ENCODE peak calls at places on chromosomes 11 and 22, in ten cellular contexts. One of them, this sample, is unnamed.

GRCh38 chr22:30882974-30883533 is 85.5 kb downstream of the MORC2 start:
- DNase-seq in Peyer's patch: no peak
- DNase-seq in WERI-Rb-1: no peak
- DNase-seq in HepG2: no peak
- DNase-seq in colonic mucosa: no peak
- DNase-seq in fibroblast of villous mesenchyme: no peak
- DNase-seq in neuronal stem cell: no peak
- DNase-seq in hepatocyte: no peak
- DNase-seq in GM12865: no peak
- DNase-seq in GM06990: no peak
- DNase-seq in this sample: no peak

GRCh38 chr11:74417379-74417804 is 19.2 kb upstream of the PGM2L1 start:
- DNase-seq in fibroblast of villous mesenchyme: peak; percentile 55
- DNase-seq in colonic mucosa: no peak
- DNase-seq in neuronal stem cell: no peak
- DNase-seq in GM12865: no peak
- DNase-seq in HepG2: no peak
- DNase-seq in GM06990: no peak
- DNase-seq in hepatocyte: peak; percentile 19
- DNase-seq in Peyer's patch: no peak
- DNase-seq in WERI-Rb-1: no peak
- DNase-seq in this sample: no peak

GRCh38 chr11:19931141-19931767 is 218.6 kb downstream of the NAV2 start:
- DNase-seq in HepG2: no peak
- DNase-seq in neuronal stem cell: no peak
- DNase-seq in fibroblast of villous mesenchyme: peak; percentile 83
- DNase-seq in WERI-Rb-1: no peak
- DNase-seq in Peyer's patch: no peak
- DNase-seq in hepatocyte: peak; percentile 74
- DNase-seq in colonic mucosa: no peak
- DNase-seq in GM12865: no peak
- DNase-seq in GM06990: no peak
- DNase-seq in this sample: no peak

GRCh38 chr11:8794677-8795103 is 112.1 kb downstream of the RPL27A start:
- DNase-seq in neuronal stem cell: no peak
- DNase-seq in HepG2: peak; percentile 93
- DNase-seq in GM06990: no peak
- DNase-seq in Peyer's patch: peak; percentile 64
- DNase-seq in WERI-Rb-1: peak; percentile 24
- DNase-seq in hepatocyte: peak; percentile 75
- DNase-seq in fibroblast of villous mesenchyme: no peak
- DNase-seq in GM12865: no peak
- DNase-seq in colonic mucosa: peak; percentile 74
- DNase-seq in this sample: peak; percentile 40

GRCh38 chr11:12628322-12628721 is 45.9 kb upstream of the TEAD1 start:
- DNase-seq in hepatocyte: no peak
- DNase-seq in neuronal stem cell: no peak
- DNase-seq in WERI-Rb-1: no peak
- DNase-seq in GM06990: no peak
- DNase-seq in Peyer's patch: no peak
- DNase-seq in fibroblast of villous mesenchyme: no peak
- DNase-seq in HepG2: no peak
- DNase-seq in GM12865: no peak
- DNase-seq in colonic mucosa: no peak
- DNase-seq in this sample: no peak

GRCh38 chr11:74253361-74253760 is 58.1 kb downstream of the P4HA3 start:
- DNase-seq in GM06990: no peak
- DNase-seq in colonic mucosa: no peak
- DNase-seq in hepatocyte: no peak
- DNase-seq in neuronal stem cell: no peak
- DNase-seq in WERI-Rb-1: no peak
- DNase-seq in HepG2: no peak
- DNase-seq in GM12865: no peak
- DNase-seq in Peyer's patch: no peak
- DNase-seq in fibroblast of villous mesenchyme: no peak
- DNase-seq in this sample: no peak

GRCh38 chr11:47980093-47980906 is at the start of gene PTPRJ:
- DNase-seq in hepatocyte: peak; percentile 86
- DNase-seq in colonic mucosa: peak; percentile 71
- DNase-seq in GM06990: peak; percentile 67
- DNase-seq in fibroblast of villous mesenchyme: peak; percentile 57
- DNase-seq in WERI-Rb-1: peak; percentile 36
- DNase-seq in HepG2: no peak
- DNase-seq in GM12865: peak; percentile 49
- DNase-seq in neuronal stem cell: peak; percentile 74
- DNase-seq in Peyer's patch: peak; percentile 79
- DNase-seq in this sample: peak; percentile 37

GRCh38 chr22:48004038-48004437 is 1241.6 kb downstream of the TBC1D22A start:
- DNase-seq in fibroblast of villous mesenchyme: no peak
- DNase-seq in neuronal stem cell: no peak
- DNase-seq in hepatocyte: no peak
- DNase-seq in WERI-Rb-1: no peak
- DNase-seq in Peyer's patch: no peak
- DNase-seq in colonic mucosa: no peak
- DNase-seq in HepG2: no peak
- DNase-seq in GM06990: no peak
- DNase-seq in GM12865: no peak
- DNase-seq in this sample: no peak

GRCh38 chr11:19768197-19768596 is 55.6 kb downstream of the NAV2 start:
- DNase-seq in GM12865: no peak
- DNase-seq in GM06990: no peak
- DNase-seq in Peyer's patch: no peak
- DNase-seq in fibroblast of villous mesenchyme: no peak
- DNase-seq in WERI-Rb-1: no peak
- DNase-seq in neuronal stem cell: no peak
- DNase-seq in colonic mucosa: no peak
- DNase-seq in HepG2: no peak
- DNase-seq in hepatocyte: no peak
- DNase-seq in this sample: no peak

GRCh38 chr11:67117176-67117575 is 1.9 kb upstream of the KDM2A start:
- DNase-seq in GM06990: no peak
- DNase-seq in Peyer's patch: no peak
- DNase-seq in HepG2: no peak
- DNase-seq in colonic mucosa: no peak
- DNase-seq in fibroblast of villous mesenchyme: peak; percentile 13
- DNase-seq in GM12865: no peak
- DNase-seq in hepatocyte: no peak
- DNase-seq in WERI-Rb-1: no peak
- DNase-seq in neuronal stem cell: no peak
- DNase-seq in this sample: no peak

GRCh38 chr11:67118801-67119576 is at the start of gene KDM2A:
- DNase-seq in neuronal stem cell: peak; percentile 99
- DNase-seq in colonic mucosa: peak; percentile 99
- DNase-seq in GM06990: peak; percentile 100
- DNase-seq in WERI-Rb-1: peak; percentile 99
- DNase-seq in GM12865: peak; percentile 100
- DNase-seq in HepG2: peak; percentile 93
- DNase-seq in hepatocyte: peak; percentile 100
- DNase-seq in Peyer's patch: peak; percentile 99
- DNase-seq in fibroblast of villous mesenchyme: peak; percentile 99
- DNase-seq in this sample: peak; percentile 100

GRCh38 chr11:67117667-67118058 is 1.4 kb upstream of the KDM2A start:
- DNase-seq in colonic mucosa: peak; percentile 38
- DNase-seq in fibroblast of villous mesenchyme: peak; percentile 20
- DNase-seq in Peyer's patch: peak; percentile 57
- DNase-seq in hepatocyte: peak; percentile 61
- DNase-seq in GM06990: peak; percentile 51
- DNase-seq in HepG2: no peak
- DNase-seq in neuronal stem cell: no peak
- DNase-seq in GM12865: peak; percentile 61
- DNase-seq in WERI-Rb-1: peak; percentile 43
- DNase-seq in this sample: peak; percentile 22

GRCh38 chr11:67119577-67120391 is 721 bp downstream of the KDM2A start:
- DNase-seq in Peyer's patch: peak; percentile 56
- DNase-seq in colonic mucosa: peak; percentile 61
- DNase-seq in hepatocyte: peak; percentile 67
- DNase-seq in GM12865: peak; percentile 42
- DNase-seq in HepG2: no peak
- DNase-seq in fibroblast of villous mesenchyme: peak; percentile 21
- DNase-seq in neuronal stem cell: peak; percentile 11
- DNase-seq in WERI-Rb-1: no peak
- DNase-seq in GM06990: peak; percentile 44
- DNase-seq in this sample: peak; percentile 49

DNA sequence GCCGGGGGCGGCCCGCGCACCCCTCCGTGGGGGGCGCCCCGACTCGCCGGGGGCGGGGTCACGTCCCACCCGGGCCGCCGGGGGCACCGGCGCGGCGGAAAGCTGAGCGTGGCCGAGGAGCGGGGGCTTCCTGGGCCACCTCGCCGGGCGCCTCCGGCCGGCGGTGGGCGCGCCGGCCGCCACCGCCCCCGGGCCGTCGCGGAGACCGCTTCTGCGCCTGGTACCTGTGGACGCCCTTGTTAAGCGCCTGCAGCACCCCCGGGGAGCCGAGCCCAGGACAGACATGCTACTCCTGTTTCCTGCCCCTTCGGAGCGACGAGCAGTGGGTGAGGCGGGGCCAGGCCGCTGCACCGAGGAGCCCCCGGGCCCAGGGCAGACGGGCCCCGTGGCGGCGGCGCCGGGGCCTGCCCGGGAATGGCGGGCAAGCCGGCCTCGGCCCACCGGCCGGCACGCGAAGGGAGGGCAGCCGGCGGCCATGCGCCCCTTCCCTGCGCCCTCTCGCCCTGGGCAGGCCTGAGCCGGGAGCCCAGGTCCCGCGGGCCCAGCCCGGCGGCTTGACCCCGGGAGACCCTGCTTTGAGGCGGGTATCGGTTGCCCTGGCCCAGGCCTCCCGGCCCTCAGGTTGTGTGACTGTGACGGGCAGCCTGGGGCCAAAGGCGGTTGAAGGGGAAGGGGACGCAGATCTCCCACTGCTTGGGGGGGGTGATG is 850 bp upstream of the KDM2A start:
- DNase-seq in WERI-Rb-1: peak; percentile 60
- DNase-seq in colonic mucosa: peak; percentile 46
- DNase-seq in GM12865: peak; percentile 70
- DNase-seq in Peyer's patch: no peak
- DNase-seq in hepatocyte: peak; percentile 65
- DNase-seq in neuronal stem cell: no peak
- DNase-seq in GM06990: peak; percentile 70
- DNase-seq in HepG2: no peak
- DNase-seq in fibroblast of villous mesenchyme: peak; percentile 17
- DNase-seq in this sample: peak; percentile 61
- H3K4me3 ChIP-seq in WERI-Rb-1: peak overlapping the region; percentile 45
- H3K4me3 ChIP-seq in colonic mucosa: peak overlapping the region; percentile 72
- H3K4me3 ChIP-seq in GM12865: peak overlapping the region; percentile 82
- H3K4me3 ChIP-seq in Peyer's patch: peak overlapping the region; percentile 98
- H3K4me3 ChIP-seq in hepatocyte: peak overlapping the region; percentile 28
- H3K4me3 ChIP-seq in neuronal stem cell: peak overlapping the region; percentile 81
- H3K4me3 ChIP-seq in GM06990: peak overlapping the region; percentile 56
- H3K4me3 ChIP-seq in HepG2: peak overlapping the region; percentile 39
- H3K4me3 ChIP-seq in fibroblast of villous mesenchyme: peak overlapping the region; percentile 40
- H3K4me3 ChIP-seq in this sample: no peak overlapping the region

GRCh38 chr22:39242389-39242808 is 2.4 kb downstream of the PDGFB start:
- DNase-seq in Peyer's patch: no peak
- DNase-seq in neuronal stem cell: no peak
- DNase-seq in WERI-Rb-1: no peak
- DNase-seq in hepatocyte: no peak
- DNase-seq in GM06990: no peak
- DNase-seq in fibroblast of villous mesenchyme: no peak
- DNase-seq in HepG2: no peak
- DNase-seq in GM12865: no peak
- DNase-seq in colonic mucosa: no peak
- DNase-seq in this sample: no peak
- H3K4me3 ChIP-seq in Peyer's patch: peak overlapping the region; percentile 56
- H3K4me3 ChIP-seq in neuronal stem cell: peak overlapping the region; percentile 83
- H3K4me3 ChIP-seq in WERI-Rb-1: peak overlapping the region; percentile 52
- H3K4me3 ChIP-seq in hepatocyte: peak overlapping the region; percentile 34
- H3K4me3 ChIP-seq in GM06990: no peak overlapping the region
- H3K4me3 ChIP-seq in fibroblast of villous mesenchyme: peak overlapping the region; percentile 63
- H3K4me3 ChIP-seq in HepG2: peak overlapping the region; percentile 75
- H3K4me3 ChIP-seq in GM12865: no peak overlapping the region
- H3K4me3 ChIP-seq in colonic mucosa: peak overlapping the region; percentile 32
- H3K4me3 ChIP-seq in this sample: peak overlapping the region; percentile 52

DNA sequence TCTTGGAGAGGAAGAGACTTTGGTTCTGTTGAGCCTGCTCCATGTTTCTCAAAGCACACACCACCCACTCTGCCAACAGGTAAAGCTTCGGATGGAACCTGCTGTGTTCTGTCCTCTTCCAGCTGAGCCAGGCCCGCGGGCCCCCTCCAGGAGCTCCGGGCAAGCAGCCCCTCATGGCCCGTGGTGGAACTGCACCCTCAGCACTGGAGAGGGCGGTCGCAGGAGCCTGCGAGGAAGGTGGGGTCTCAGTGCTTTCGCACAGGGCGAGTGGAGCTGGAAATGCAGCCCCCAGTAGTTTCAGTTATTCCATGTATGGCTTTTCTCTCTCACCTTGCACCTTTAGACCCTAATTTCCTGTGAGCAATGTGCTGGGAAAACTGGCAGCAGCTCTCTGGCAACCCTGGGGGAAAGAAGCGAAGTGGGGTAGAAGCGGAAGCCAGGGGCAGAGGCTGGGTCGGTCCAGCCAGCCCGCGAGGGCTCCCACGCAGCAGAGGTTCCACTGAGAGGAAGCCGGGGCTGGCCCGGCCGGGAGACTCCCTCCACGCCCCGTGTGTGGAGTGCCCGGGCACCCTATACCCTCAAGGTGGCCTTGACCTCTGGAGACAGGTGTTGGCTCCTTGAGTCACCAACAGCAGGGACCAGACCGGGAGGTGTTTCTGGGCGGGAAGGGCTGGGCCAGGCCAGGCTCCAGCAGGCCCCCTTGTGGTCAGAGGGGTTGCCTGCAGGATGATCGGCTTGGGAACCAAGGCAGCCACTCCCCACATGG is 119.9 kb upstream of the TMEM45B start:
- DNase-seq in GM12865: peak; percentile 43
- DNase-seq in colonic mucosa: peak; percentile 83
- DNase-seq in GM06990: peak; percentile 20
- DNase-seq in Peyer's patch: peak; percentile 87
- DNase-seq in hepatocyte: peak; percentile 82
- DNase-seq in HepG2: peak; percentile 46
- DNase-seq in fibroblast of villous mesenchyme: peak; percentile 18
- DNase-seq in neuronal stem cell: peak; percentile 60
- DNase-seq in WERI-Rb-1: peak; percentile 75
- DNase-seq in this sample: peak; percentile 56
- H3K4me3 ChIP-seq in GM12865: no peak overlapping the region
- H3K4me3 ChIP-seq in colonic mucosa: peak overlapping the region; percentile 37
- H3K4me3 ChIP-seq in GM06990: no peak overlapping the region
- H3K4me3 ChIP-seq in Peyer's patch: peak overlapping the region; percentile 47
- H3K4me3 ChIP-seq in hepatocyte: peak overlapping the region; percentile 52
- H3K4me3 ChIP-seq in HepG2: peak overlapping the region; percentile 11
- H3K4me3 ChIP-seq in fibroblast of villous mesenchyme: peak overlapping the region; percentile 39
- H3K4me3 ChIP-seq in neuronal stem cell: peak overlapping the region; percentile 74
- H3K4me3 ChIP-seq in WERI-Rb-1: peak overlapping the region; percentile 42
- H3K4me3 ChIP-seq in this sample: no peak overlapping the region

DNA sequence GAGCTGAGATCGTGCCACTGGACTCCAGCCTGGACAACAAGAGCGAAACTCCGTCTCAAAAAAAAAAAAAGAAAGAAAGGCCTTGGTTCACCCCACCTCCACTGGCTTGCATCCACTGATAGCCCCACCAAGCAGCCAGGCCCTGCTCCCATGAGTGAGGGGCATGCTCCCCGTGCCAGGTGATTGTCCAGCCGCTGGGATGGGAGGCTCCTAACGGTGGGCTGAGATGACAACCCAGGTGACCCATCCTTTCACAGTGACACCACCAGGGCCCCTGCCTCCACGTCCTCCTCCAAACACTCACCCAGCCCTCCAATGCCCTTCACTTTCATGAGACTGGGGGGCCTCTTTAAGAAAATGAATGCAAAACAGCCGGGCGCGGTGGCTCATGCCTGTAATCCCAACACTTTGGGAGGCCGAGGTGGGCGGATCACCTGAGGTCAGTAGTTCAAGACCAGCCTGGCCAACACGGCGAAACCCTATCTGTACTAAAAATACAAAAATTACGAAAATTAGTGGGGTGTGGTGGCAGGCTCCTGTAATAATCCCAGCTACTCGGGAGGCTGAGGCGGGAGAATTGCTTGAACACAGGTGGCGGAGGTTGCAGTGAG is 8.6 kb upstream of the DERL3 start:
- DNase-seq in neuronal stem cell: no peak
- DNase-seq in Peyer's patch: no peak
- DNase-seq in WERI-Rb-1: no peak
- DNase-seq in colonic mucosa: no peak
- DNase-seq in hepatocyte: no peak
- DNase-seq in fibroblast of villous mesenchyme: no peak
- DNase-seq in HepG2: no peak
- DNase-seq in GM12865: no peak
- DNase-seq in GM06990: no peak
- DNase-seq in this sample: no peak
- H3K4me3 ChIP-seq in neuronal stem cell: no peak overlapping the region
- H3K4me3 ChIP-seq in Peyer's patch: no peak overlapping the region
- H3K4me3 ChIP-seq in WERI-Rb-1: no peak overlapping the region
- H3K4me3 ChIP-seq in colonic mucosa: no peak overlapping the region
- H3K4me3 ChIP-seq in hepatocyte: no peak overlapping the region
- H3K4me3 ChIP-seq in fibroblast of villous mesenchyme: no peak overlapping the region
- H3K4me3 ChIP-seq in HepG2: no peak overlapping the region
- H3K4me3 ChIP-seq in GM12865: no peak overlapping the region
- H3K4me3 ChIP-seq in GM06990: no peak overlapping the region
- H3K4me3 ChIP-seq in this sample: no peak overlapping the region

This sample was measured in adrenal gland.